ENCODE peak calls at places on chromosome 11, in four cellular contexts. P is cardiac muscle cell; E is A549; N is CD4-positive, CD25-positive, alpha-beta regulatory T cell. R is an unnamed sample.
A peak's percentile ranks its signal among the peaks of the same experiment; 100 is the strongest.

GRCh38 chr11:63687845-63688244 is 6.5 kb downstream of the RTN3 start:
- DNase-seq in P (no peak), E (no peak), N (no peak), R (no peak)

GRCh38 chr11:95088946-95089619 is 563 bp upstream of the ENDOD1 start:
- DNase-seq in P (no peak), E (no peak), N (no peak), R (no peak)

GRCh38 chr11:119474682-119475596 is 52.0 kb upstream of the THY1 start:
- DNase-seq in P (peak; percentile 83), E (peak; percentile 42), N (peak; percentile 30), R (peak; percentile 45)

GRCh38 chr11:10160350-10160749 is 133.7 kb downstream of the SBF2 start:
- DNase-seq in P (no peak), E (no peak), N (no peak), R (no peak)

GRCh38 chr11:63761173-63761572 is 7.4 kb downstream of the ZFTA start:
- DNase-seq in P (no peak), E (no peak), N (no peak), R (no peak)

GRCh38 chr11:73187854-73188253 is 30.2 kb upstream of the P2RY2 start:
- DNase-seq in P (no peak), E (no peak), N (no peak), R (no peak)

GRCh38 chr11:13008625-13009475 is at the start of gene RASSF10:
- DNase-seq in P (peak; percentile 53), E (peak; percentile 96), N (no peak), R (no peak)

GRCh38 chr11:114321621-114322257 is 25.5 kb downstream of the NNMT start:
- DNase-seq in P (peak; percentile 74), E (no peak), N (no peak), R (no peak)

GRCh38 chr11:85845052-85845631 is 10.0 kb upstream of the CCDC83 start:
- DNase-seq in P (peak; percentile 20), E (no peak), N (no peak), R (no peak)

GRCh38 chr11:65084598-65085375 is 765 bp downstream of the ZFPL1 start:
- DNase-seq in P (no peak), E (no peak), N (no peak), R (no peak)

GRCh38 chr11:120573756-120574354 is 62.3 kb downstream of the GRIK4 start:
- DNase-seq in P (no peak), E (no peak), N (no peak), R (no peak)

GRCh38 chr11:123137496-123138270 is 57.4 kb downstream of the CLMP start:
- DNase-seq in P (peak; percentile 91), E (no peak), N (no peak), R (no peak)

GRCh38 chr11:131624526-131624925 is 254.1 kb downstream of the NTM start:
- DNase-seq in P (no peak), E (no peak), N (no peak), R (no peak)

GRCh38 chr11:17721242-17721999 is 2.0 kb downstream of the MYOD1 start:
- DNase-seq in P (no peak), E (no peak), N (no peak), R (no peak)

GRCh38 chr11:25876456-25876965 is 455.4 kb upstream of the ANO3 start:
- DNase-seq in P (no peak), E (no peak), N (no peak), R (no peak)

GRCh38 chr11:92751594-92751993 is 217.9 kb upstream of the MTNR1B start:
- DNase-seq in P (no peak), E (no peak), N (no peak), R (no peak)

GRCh38 chr11:128616158-128616557 is 28.8 kb upstream of the ETS1 start:
- DNase-seq in P (no peak), E (no peak), N (no peak), R (no peak)

GRCh38 chr11:94909371-94909820 is 64.0 kb downstream of the CWC15 start:
- DNase-seq in P (peak; percentile 30), E (no peak), N (no peak), R (no peak)

GRCh38 chr11:12130180-12130980 is 20.0 kb downstream of the MICAL2 start:
- DNase-seq in P (no peak), E (no peak), N (no peak), R (no peak)

GRCh38 chr11:562046-562645 is 1.4 kb downstream of the RASSF7 start:
- DNase-seq in P (no peak), E (no peak), N (no peak), R (no peak)

GRCh38 chr11:1073261-1073724 is 1.4 kb upstream of the MUC2 start:
- DNase-seq in P (peak; percentile 79), E (peak; percentile 53), N (no peak), R (no peak)

DNA sequence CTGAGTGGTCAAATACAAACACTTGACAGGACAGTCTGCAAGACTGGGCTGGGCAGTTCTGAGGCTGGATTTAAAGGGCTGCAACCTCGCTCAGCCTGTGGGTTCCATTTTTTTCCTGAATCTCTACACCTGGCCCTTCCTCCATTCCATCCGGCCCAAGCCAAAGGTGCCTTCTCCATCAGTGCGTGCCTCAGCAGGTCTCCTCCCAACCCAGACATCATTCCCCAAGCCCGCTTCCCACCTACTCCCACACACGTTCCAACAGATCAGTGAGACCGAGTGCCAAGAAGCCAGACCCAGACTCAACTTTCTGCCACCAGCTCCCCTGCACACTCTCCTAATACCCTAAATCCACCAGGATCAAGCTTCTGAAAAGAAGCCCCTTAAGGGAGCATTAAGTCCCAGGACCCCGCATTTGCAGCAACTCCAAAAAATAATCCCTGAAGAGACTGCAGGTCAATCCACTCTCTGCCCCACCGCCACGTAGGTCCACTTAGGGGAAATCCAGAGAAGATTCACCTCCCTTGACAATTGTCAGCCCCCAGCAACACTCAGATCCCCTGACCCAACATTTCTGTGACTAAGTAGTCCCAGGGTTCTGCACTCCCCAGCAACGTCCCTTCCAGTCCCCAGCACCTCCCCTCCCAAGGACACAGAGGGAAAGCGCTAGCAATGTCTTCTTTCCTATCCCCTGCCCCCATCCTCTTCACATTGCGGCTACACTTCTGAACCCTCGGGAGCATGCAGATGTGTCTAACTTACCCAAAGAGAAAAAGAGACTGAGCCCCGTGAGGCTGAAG is 639 bp downstream of the SCN2B start:
- DNase-seq in P (no peak), E (no peak), N (no peak), R (no peak)
- H3K4me3 ChIP-seq in P (peak overlapping the region; percentile 42), E (no peak overlapping the region), N (no peak overlapping the region), R (no peak overlapping the region)

DNA sequence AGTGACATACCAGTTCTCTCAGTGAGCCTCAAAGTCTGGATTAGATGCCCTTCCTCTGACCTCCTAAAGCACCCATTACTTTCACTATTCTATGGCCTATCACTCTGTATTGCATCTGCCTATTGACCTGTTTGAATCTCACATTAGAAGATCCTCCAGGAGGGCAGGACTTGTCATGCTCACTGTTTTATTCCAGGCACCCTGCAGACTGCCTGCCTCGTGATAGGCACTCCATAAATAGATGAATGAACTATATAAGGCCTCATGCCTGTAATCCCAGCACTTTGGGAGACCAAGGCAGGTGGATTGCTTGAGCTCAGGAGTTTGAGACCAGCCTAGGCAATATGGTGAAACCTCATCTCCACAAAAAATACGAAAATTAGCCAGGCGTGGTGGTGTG is 160.1 kb upstream of the CADM1 start:
- DNase-seq in P (no peak), E (no peak), N (no peak), R (no peak)
- H3K4me3 ChIP-seq in P (no peak overlapping the region), E (no peak overlapping the region), N (no peak overlapping the region), R (no peak overlapping the region)

GRCh38 chr11:8263109-8263768 is 439 bp downstream of the LMO1 start:
- DNase-seq in P (no peak), E (no peak), N (no peak), R (no peak)
- H3K4me3 ChIP-seq in P (peak overlapping the region; percentile 32), E (peak overlapping the region; percentile 66), N (peak overlapping the region; percentile 60), R (peak overlapping the region; percentile 55)

GRCh38 chr11:2891901-2892214 is 6.3 kb upstream of the CDKN1C start:
- DNase-seq in P (peak; percentile 62), E (no peak), N (no peak), R (no peak)
- H3K4me3 ChIP-seq in P (no peak overlapping the region), E (peak overlapping the region; percentile 42), N (no peak overlapping the region), R (peak overlapping the region; percentile 80)

GRCh38 chr11:35661539-35661938 is 1.0 kb upstream of the TRIM44 start:
- DNase-seq in P (no peak), E (no peak), N (no peak), R (no peak)
- H3K4me3 ChIP-seq in P (no peak overlapping the region), E (peak overlapping the region; percentile 70), N (peak overlapping the region; percentile 92), R (no peak overlapping the region)

GRCh38 chr11:9005087-9005486 is 1.3 kb upstream of the NRIP3 start:
- DNase-seq in P (no peak), E (no peak), N (no peak), R (no peak)
- H3K4me3 ChIP-seq in P (no peak overlapping the region), E (no peak overlapping the region), N (no peak overlapping the region), R (no peak overlapping the region)

GRCh38 chr11:133968300-133968699 is 11.5 kb upstream of the IGSF9B start:
- DNase-seq in P (no peak), E (no peak), N (no peak), R (no peak)
- H3K4me3 ChIP-seq in P (no peak overlapping the region), E (no peak overlapping the region), N (no peak overlapping the region), R (no peak overlapping the region)

DNA sequence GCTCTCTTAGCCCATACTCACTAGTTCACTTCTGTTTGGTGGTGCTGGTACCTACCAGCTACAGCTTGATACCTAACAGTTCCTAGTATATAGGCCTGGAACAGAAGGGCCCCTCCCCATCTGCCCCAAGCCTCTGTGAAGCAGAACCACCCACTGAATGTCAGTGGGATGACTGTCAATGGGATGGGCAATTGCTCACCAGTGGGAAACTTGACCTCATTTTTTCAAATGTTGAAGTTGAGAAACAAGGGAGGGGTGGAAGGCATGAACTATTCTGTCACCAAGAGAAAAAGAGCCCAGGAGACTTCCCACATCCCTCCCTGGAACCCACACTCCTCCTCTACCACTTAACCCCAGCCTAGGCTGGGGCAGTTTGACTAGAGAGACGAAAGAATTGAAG is at the start of gene NLRP10:
- DNase-seq in P (no peak), E (no peak), N (no peak), R (no peak)
- H3K4me3 ChIP-seq in P (no peak within 1 kb of the TSS), E (no peak within 1 kb of the TSS), N (no peak within 1 kb of the TSS), R (no peak within 1 kb of the TSS)

GRCh38 chr11:58058276-58059010 is 27.7 kb downstream of the OR6Q1 start:
- DNase-seq in P (no peak), E (no peak), N (no peak), R (no peak)

GRCh38 chr11:58060535-58060934 is 29.8 kb downstream of the OR6Q1 start:
- DNase-seq in P (no peak), E (no peak), N (no peak), R (no peak)

GRCh38 chr11:58059011-58059358 is 28.2 kb downstream of the OR6Q1 start:
- DNase-seq in P (peak; percentile 93), E (no peak), N (no peak), R (no peak)

GRCh38 chr11:58057481-58057880 is 26.7 kb downstream of the OR6Q1 start:
- DNase-seq in P (no peak), E (no peak), N (no peak), R (no peak)

DNA sequence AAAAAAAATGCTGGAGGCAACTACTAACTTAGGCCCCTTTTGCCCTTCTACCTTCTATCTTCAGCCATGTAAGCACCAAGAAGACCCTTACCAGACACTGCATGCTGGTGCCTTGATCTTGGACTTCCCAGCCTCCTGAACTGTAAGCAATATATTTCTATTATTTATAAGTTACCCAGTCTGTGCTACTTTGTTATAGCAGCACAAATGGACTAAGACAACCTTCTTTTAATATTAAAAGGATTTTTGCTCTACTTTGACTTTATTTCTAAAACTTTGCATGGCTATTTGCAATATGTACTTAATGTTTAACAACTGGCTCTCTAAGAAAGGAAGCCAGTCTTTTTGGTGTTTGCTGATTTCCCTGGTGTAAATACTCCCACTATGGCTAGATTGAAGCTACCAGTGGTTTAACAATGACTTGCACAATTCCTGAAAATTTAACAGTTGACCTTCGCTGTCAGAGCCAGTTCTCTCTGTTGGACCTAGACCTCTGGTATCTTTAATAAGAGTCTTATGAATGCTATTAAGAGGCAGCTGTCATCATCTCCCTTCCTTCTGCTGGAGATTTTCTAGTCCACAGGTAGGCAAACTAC is 25.2 kb downstream of the OR6Q1 start:
- DNase-seq in P (no peak), E (no peak), N (no peak), R (no peak)
- H3K4me3 ChIP-seq in P (no peak overlapping the region), E (no peak overlapping the region), N (no peak overlapping the region), R (no peak overlapping the region)

R was measured in Jurkat, Clone E6-1.